ENCODE peak calls at places on chromosomes 4 and X, in six cellular contexts. One of them, this sample, is unnamed.

GRCh38 chr4:101367201-101367600 is 19.9 kb upstream of the PPP3CA start:
- DNase-seq in transverse colon: no peak
- DNase-seq in posterior cingulate gyrus: no peak
- DNase-seq in NCI-H524: no peak
- DNase-seq in tibial nerve: no peak
- DNase-seq in SHP77: no peak
- DNase-seq in this sample: no peak

GRCh38 chrX:155876704-155877103 is 4.4 kb upstream of the VAMP7 start:
- DNase-seq in transverse colon: no peak
- DNase-seq in posterior cingulate gyrus: no peak
- DNase-seq in NCI-H524: no peak
- DNase-seq in tibial nerve: no peak
- DNase-seq in SHP77: no peak
- DNase-seq in this sample: no peak

GRCh38 chr4:19329631-19330030 is 922.1 kb upstream of the SLIT2 start:
- DNase-seq in transverse colon: no peak
- DNase-seq in posterior cingulate gyrus: no peak
- DNase-seq in NCI-H524: no peak
- DNase-seq in tibial nerve: no peak
- DNase-seq in SHP77: no peak
- DNase-seq in this sample: no peak

GRCh38 chr4:113183032-113183573 is 133.7 kb downstream of the ANK2 start:
- DNase-seq in transverse colon: no peak
- DNase-seq in posterior cingulate gyrus: no peak
- DNase-seq in NCI-H524: no peak
- DNase-seq in tibial nerve: no peak
- DNase-seq in SHP77: no peak
- DNase-seq in this sample: no peak

GRCh38 chrX:123626962-123627361 is 105.9 kb downstream of the THOC2 start:
- DNase-seq in transverse colon: no peak
- DNase-seq in posterior cingulate gyrus: no peak
- DNase-seq in NCI-H524: no peak
- DNase-seq in tibial nerve: no peak
- DNase-seq in SHP77: no peak
- DNase-seq in this sample: no peak

GRCh38 chrX:46573896-46574336 is 351 bp downstream of the CHST7 start:
- DNase-seq in transverse colon: peak; percentile 63
- DNase-seq in posterior cingulate gyrus: peak; percentile 88
- DNase-seq in NCI-H524: peak; percentile 47
- DNase-seq in tibial nerve: peak; percentile 19
- DNase-seq in SHP77: peak; percentile 59
- DNase-seq in this sample: no peak

GRCh38 chr4:47207555-47207954 is 176.2 kb downstream of the GABRB1 start:
- DNase-seq in transverse colon: no peak
- DNase-seq in posterior cingulate gyrus: no peak
- DNase-seq in NCI-H524: no peak
- DNase-seq in tibial nerve: no peak
- DNase-seq in SHP77: no peak
- DNase-seq in this sample: no peak

GRCh38 chr4:102343964-102344519 is 1.2 kb downstream of the SLC39A8 start:
- DNase-seq in transverse colon: no peak
- DNase-seq in posterior cingulate gyrus: no peak
- DNase-seq in NCI-H524: no peak
- DNase-seq in tibial nerve: no peak
- DNase-seq in SHP77: no peak
- DNase-seq in this sample: peak; percentile 46

GRCh38 chr4:97984545-97985131 is 158.6 kb downstream of the STPG2 start:
- DNase-seq in transverse colon: no peak
- DNase-seq in posterior cingulate gyrus: no peak
- DNase-seq in NCI-H524: no peak
- DNase-seq in tibial nerve: no peak
- DNase-seq in SHP77: no peak
- DNase-seq in this sample: peak; percentile 24

GRCh38 chrX:29215251-29215650 is 628.0 kb downstream of the IL1RAPL1 start:
- DNase-seq in transverse colon: no peak
- DNase-seq in posterior cingulate gyrus: no peak
- DNase-seq in NCI-H524: no peak
- DNase-seq in tibial nerve: no peak
- DNase-seq in SHP77: no peak
- DNase-seq in this sample: no peak

This sample was measured in Jurkat, Clone E6-1.